ENCODE peak calls at places on chromosomes 1 and 21, in five cellular contexts. D, R, J, P and Q are unnamed samples.

GRCh38 chr1:164748253-164748899 is 189.4 kb downstream of the PBX1 start:
- DNase-seq in D (no peak), R (peak), J (no peak), P (no peak), Q (peak)

GRCh38 chr1:6030144-6030543 is 15.5 kb upstream of the KCNAB2 start:
- DNase-seq in D (no peak), R (peak), J (no peak), P (no peak), Q (no peak)

GRCh38 chr1:113765306-113765705 is 6.0 kb upstream of the PHTF1 start:
- DNase-seq in D (no peak), R (no peak), J (no peak), P (no peak), Q (no peak)

GRCh38 chr1:201602413-201603265 is 63.7 kb downstream of the NAV1 start:
- DNase-seq in D (no peak), R (no peak), J (no peak), P (no peak), Q (no peak)

GRCh38 chr1:166914111-166914510 is 38.0 kb upstream of the TADA1 start:
- DNase-seq in D (no peak), R (no peak), J (no peak), P (no peak), Q (no peak)

GRCh38 chr1:209534496-209535250 is 48.8 kb upstream of the CAMK1G start:
- DNase-seq in D (no peak), R (no peak), J (no peak), P (no peak), Q (no peak)

GRCh38 chr1:17239420-17239819 is 9.5 kb upstream of the PADI3 start:
- DNase-seq in D (no peak), R (no peak), J (peak), P (peak), Q (peak)

GRCh38 chr1:153566414-153567371 is 1.0 kb upstream of the S100A2 start:
- DNase-seq in D (peak), R (peak), J (peak), P (peak), Q (peak)

GRCh38 chr1:154962238-154962678 is 676 bp upstream of the PYGO2 start:
- DNase-seq in D (no peak), R (no peak), J (peak), P (no peak), Q (peak)

GRCh38 chr21:33546076-33546475 is 3.2 kb downstream of the SON start:
- DNase-seq in D (no peak), R (no peak), J (peak), P (no peak), Q (no peak)

GRCh38 chr1:185560760-185561159 is 173.4 kb upstream of the HMCN1 start:
- DNase-seq in D (no peak), R (peak), J (peak), P (no peak), Q (no peak)

GRCh38 chr1:6628971-6629479 is 4.4 kb downstream of the THAP3 start:
- DNase-seq in D (no peak), R (no peak), J (no peak), P (no peak), Q (no peak)

GRCh38 chr1:228478912-228479665 is 8.1 kb upstream of the RNF187 start:
- DNase-seq in D (no peak), R (no peak), J (peak), P (no peak), Q (no peak)

GRCh38 chr1:47432071-47433036 is 5.5 kb upstream of the FOXD2 start:
- DNase-seq in D (peak), R (peak), J (peak), P (peak), Q (peak)

GRCh38 chr21:31501921-31502320 is 157.6 kb upstream of the SOD1 start:
- DNase-seq in D (no peak), R (no peak), J (no peak), P (no peak), Q (no peak)

GRCh38 chr1:22609291-22609690 is 27.1 kb upstream of the C1QA start:
- DNase-seq in D (no peak), R (no peak), J (no peak), P (no peak), Q (no peak)

GRCh38 chr1:179129702-179130473 is 48.0 kb downstream of the TOR3A start:
- DNase-seq in D (no peak), R (no peak), J (peak), P (peak), Q (no peak)

GRCh38 chr21:43290529-43291346 is 121.9 kb downstream of the CRYAA start:
- DNase-seq in D (no peak), R (no peak), J (peak), P (peak), Q (no peak)

GRCh38 chr1:29055160-29055559 is 68.5 kb downstream of the TMEM200B start:
- DNase-seq in D (no peak), R (no peak), J (no peak), P (no peak), Q (no peak)

GRCh38 chr1:205518616-205519540 is 14.4 kb downstream of the CDK18 start:
- DNase-seq in D (no peak), R (no peak), J (no peak), P (no peak), Q (peak)

GRCh38 chr1:164609084-164609483 is 50.1 kb downstream of the PBX1 start:
- DNase-seq in D (no peak), R (no peak), J (no peak), P (no peak), Q (no peak)

GRCh38 chr21:32411366-32412161 is 942 bp upstream of the EVA1C start:
- DNase-seq in D (peak), R (peak), J (no peak), P (no peak), Q (peak)

GRCh38 chr1:14529436-14529835 is 69.0 kb upstream of the KAZN start:
- DNase-seq in D (no peak), R (no peak), J (no peak), P (no peak), Q (no peak)

GRCh38 chr1:34366875-34367624 is 190.3 kb downstream of the C1orf94 start:
- DNase-seq in D (no peak), R (no peak), J (no peak), P (no peak), Q (no peak)

GRCh38 chr1:160905617-160905989 is 20.6 kb upstream of the ITLN1 start:
- DNase-seq in D (no peak), R (no peak), J (no peak), P (no peak), Q (no peak)

GRCh38 chr21:34852438-34852837 is 183.6 kb downstream of the CLIC6 start:
- DNase-seq in D (no peak), R (no peak), J (no peak), P (no peak), Q (no peak)

GRCh38 chr1:1781526-1781903 is 3.2 kb upstream of the NADK start:
- DNase-seq in D (no peak), R (no peak), J (no peak), P (no peak), Q (peak)

GRCh38 chr1:19942088-19942487 is 18.7 kb upstream of the PLA2G2E start:
- DNase-seq in D (no peak), R (no peak), J (no peak), P (no peak), Q (no peak)

GRCh38 chr1:66350001-66350547 is 183.9 kb upstream of the SGIP1 start:
- DNase-seq in D (no peak), R (no peak), J (peak), P (no peak), Q (peak)

GRCh38 chr21:37227071-37228002 is 39.8 kb downstream of the VPS26C start:
- DNase-seq in D (no peak), R (no peak), J (no peak), P (no peak), Q (peak)

GRCh38 chr21:15079276-15079675 is 14.5 kb upstream of the NRIP1 start:
- DNase-seq in D (no peak), R (no peak), J (no peak), P (no peak), Q (no peak)

GRCh38 chr1:44653107-44653964 is 20.9 kb downstream of the TMEM53 start:
- DNase-seq in D (no peak), R (no peak), J (no peak), P (no peak), Q (no peak)

GRCh38 chr21:42566524-42567180 is 53.0 kb downstream of the SLC37A1 start:
- DNase-seq in D (no peak), R (no peak), J (no peak), P (no peak), Q (peak)

GRCh38 chr1:212860713-212861581 is 2.9 kb downstream of the FLVCR1 start:
- DNase-seq in D (no peak), R (no peak), J (peak), P (no peak), Q (no peak)

GRCh38 chr1:223531742-223532341 is 133.7 kb downstream of the CAPN8 start:
- DNase-seq in D (no peak), R (peak), J (peak), P (peak), Q (peak)

GRCh38 chr1:215749423-215749822 is 182.3 kb downstream of the KCTD3 start:
- DNase-seq in D (no peak), R (no peak), J (no peak), P (no peak), Q (no peak)

GRCh38 chr21:31566611-31567010 is 92.9 kb upstream of the SOD1 start:
- DNase-seq in D (no peak), R (no peak), J (no peak), P (no peak), Q (no peak)

GRCh38 chr1:15249032-15249601 is 2.1 kb downstream of the FHAD1 start:
- DNase-seq in D (no peak), R (no peak), J (no peak), P (no peak), Q (no peak)

GRCh38 chr1:202007703-202008489 is 2.5 kb upstream of the ELF3 start:
- DNase-seq in D (no peak), R (no peak), J (no peak), P (no peak), Q (no peak)

GRCh38 chr1:59243544-59243943 is 53.4 kb upstream of the FGGY start:
- DNase-seq in D (no peak), R (no peak), J (no peak), P (no peak), Q (no peak)
- TF ChIP-seq POLR2A in D (no peak), R (no peak), J (no peak), P (no peak), Q (no peak)

GRCh38 chr1:163069142-163069541 is at the start of gene RGS4:
- DNase-seq in D (peak), R (no peak), J (peak), P (no peak), Q (peak)
- TF ChIP-seq POLR2A in D (no peak), R (no peak), J (no peak), P (no peak), Q (no peak)

GRCh38 chr1:204073837-204074273 is 940 bp downstream of the SOX13 start:
- DNase-seq in D (peak), R (no peak), J (no peak), P (no peak), Q (peak)

GRCh38 chr1:204070895-204071294 is 2.0 kb upstream of the SOX13 start:
- DNase-seq in D (no peak), R (no peak), J (no peak), P (no peak), Q (no peak)

GRCh38 chr1:204074274-204075115 is 1.6 kb downstream of the SOX13 start:
- DNase-seq in D (peak), R (peak), J (no peak), P (no peak), Q (peak)

GRCh38 chr1:204075116-204075636 is 2.3 kb downstream of the SOX13 start:
- DNase-seq in D (peak), R (no peak), J (no peak), P (no peak), Q (peak)

GRCh38 chr1:204072951-204073836 is at the start of gene SOX13:
- DNase-seq in D (peak), R (peak), J (peak), P (no peak), Q (peak)
- TF ChIP-seq POLR2A in D (peak), R (peak), J (no peak), P (no peak), Q (peak)

DNA sequence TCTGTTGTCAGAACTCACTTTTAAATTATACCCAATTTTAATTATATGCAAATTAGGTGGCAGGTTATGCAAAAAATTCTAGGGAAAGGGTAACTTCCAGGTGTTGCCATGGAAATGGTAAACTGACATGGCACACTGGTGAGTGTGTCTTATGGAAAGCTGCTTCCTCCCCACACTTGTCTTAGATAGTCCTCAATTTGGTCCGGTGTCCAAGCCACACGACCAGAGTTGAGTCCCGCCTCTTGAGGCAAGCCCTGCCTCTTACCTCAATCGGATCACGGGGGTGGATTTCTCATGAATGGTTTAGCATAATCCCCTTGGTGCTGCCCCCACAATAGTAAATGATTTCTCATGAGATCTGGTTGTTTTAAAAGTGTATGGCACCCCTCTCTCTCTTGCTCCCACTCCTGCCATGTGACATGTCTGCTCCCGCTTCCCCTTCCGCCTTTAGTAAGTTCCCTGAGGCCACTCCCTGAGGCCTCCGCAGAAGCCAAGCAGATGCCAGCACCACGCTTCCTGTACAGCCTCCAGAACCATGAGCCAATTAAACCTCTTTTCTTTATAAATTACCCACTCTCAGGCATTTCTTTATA is 74.9 kb downstream of the MATN1 start:
- DNase-seq in D (no peak), R (no peak), J (no peak), P (no peak), Q (no peak)
- TF ChIP-seq POLR2A in D (no peak), R (no peak), J (no peak), P (no peak), Q (no peak)

GRCh38 chr1:100132566-100133477 is at the start of the genes SASS6 and TRMT13:
- DNase-seq in D (peak), R (peak), J (peak), P (peak), Q (peak)
- TF ChIP-seq POLR2A in D (no peak), R (peak), J (peak), P (peak), Q (no peak)

DNA sequence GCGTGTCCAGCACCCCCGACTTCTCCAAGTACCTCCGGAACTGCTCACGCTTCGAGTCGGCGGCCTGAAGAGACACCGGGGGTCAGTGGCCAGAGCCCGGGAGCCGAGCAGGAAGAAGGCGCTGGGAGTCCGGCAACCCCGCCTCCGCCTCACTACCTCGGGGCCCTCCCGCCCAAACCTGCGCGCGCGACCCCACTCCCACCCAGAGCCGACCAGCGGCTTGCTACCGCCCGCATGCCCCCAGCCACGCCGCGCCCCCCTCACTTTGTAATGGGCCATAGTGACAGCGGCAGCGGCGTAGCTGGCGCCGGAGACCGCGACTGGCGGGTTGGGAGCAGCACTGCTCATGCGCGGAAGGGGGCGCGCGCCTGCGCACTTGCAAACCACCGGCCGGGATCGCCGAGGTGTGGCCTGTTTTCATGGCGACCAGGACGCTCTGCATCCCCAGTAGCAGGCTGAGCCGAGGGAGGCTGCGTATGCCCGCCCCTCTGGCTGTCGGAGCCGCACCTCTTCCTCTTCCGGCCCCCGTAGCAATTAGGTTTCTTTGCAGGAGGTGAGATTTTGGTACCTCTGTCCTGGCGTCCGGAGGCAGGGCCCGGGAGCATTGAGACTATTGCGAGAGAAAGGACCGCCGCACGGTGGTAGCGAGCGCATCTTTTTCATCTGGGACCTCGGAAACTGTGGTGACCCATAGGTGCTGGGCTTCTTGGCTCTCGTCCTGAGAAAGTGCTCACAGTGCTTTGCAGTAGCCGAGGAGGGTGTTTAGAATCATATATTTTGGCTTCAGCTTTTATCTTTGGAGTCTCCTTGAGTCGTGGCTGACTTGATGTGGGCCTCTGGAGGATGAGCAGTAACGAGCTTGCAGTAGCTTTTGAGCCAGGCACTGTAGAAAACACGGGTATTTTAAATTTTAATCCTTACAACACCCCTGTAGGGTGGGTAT is at the start of gene MYCBP:
- DNase-seq in D (peak), R (peak), J (peak), P (peak), Q (peak)
- TF ChIP-seq POLR2A in D (no peak), R (peak), J (peak), P (peak), Q (no peak)